ENCODE peak calls at places on chromosomes 12 and 14, in four cellular contexts. E, X, R and W are unnamed samples.

GRCh38 chr14:31070431-31070830 is 44.3 kb upstream of the STRN3 start:
- DNase-seq in E (no peak), X (peak), R (no peak), W (no peak)

GRCh38 chr12:105775351-105775750 is 363.4 kb downstream of the NUAK1 start:
- DNase-seq in E (no peak), X (peak), R (no peak), W (no peak)

GRCh38 chr12:107622005-107622404 is 63.6 kb upstream of the PWP1 start:
- DNase-seq in E (no peak), X (peak), R (no peak), W (no peak)

GRCh38 chr12:19953734-19954133 is 414.6 kb upstream of the PDE3A start:
- DNase-seq in E (no peak), X (no peak), R (no peak), W (no peak)

GRCh38 chr12:20777420-20777819 is 33.1 kb upstream of the SLCO1B3 start:
- DNase-seq in E (no peak), X (no peak), R (no peak), W (no peak)

GRCh38 chr12:15001733-15002471 is 29.1 kb downstream of the PDE6H start:
- DNase-seq in E (peak), X (peak), R (no peak), W (peak)

GRCh38 chr12:4355843-4356327 is 23.6 kb downstream of the FGF23 start:
- DNase-seq in E (no peak), X (peak), R (no peak), W (no peak)

GRCh38 chr12:92462049-92462448 is 240.7 kb upstream of the PLEKHG7 start:
- DNase-seq in E (no peak), X (peak), R (no peak), W (no peak)

GRCh38 chr12:102958830-102959176 is 1.3 kb downstream of the ASCL1 start:
- DNase-seq in E (no peak), X (no peak), R (no peak), W (no peak)

GRCh38 chr14:94665121-94665520 is 52.9 kb downstream of the SERPINA3 start:
- DNase-seq in E (no peak), X (peak), R (no peak), W (no peak)

GRCh38 chr14:31060253-31060875 is 34.2 kb upstream of the STRN3 start:
- DNase-seq in E (no peak), X (no peak), R (no peak), W (no peak)

GRCh38 chr12:26690601-26691000 is 142.4 kb downstream of the ITPR2 start:
- DNase-seq in E (no peak), X (no peak), R (no peak), W (no peak)

GRCh38 chr12:58204086-58204485 is 262.7 kb downstream of the ATP23 start:
- DNase-seq in E (no peak), X (peak), R (no peak), W (no peak)

GRCh38 chr12:2754208-2754607 is 40.6 kb upstream of the FKBP4 start:
- DNase-seq in E (no peak), X (no peak), R (no peak), W (no peak)

GRCh38 chr14:68784995-68785816 is 7.7 kb downstream of the ZFP36L1 start:
- DNase-seq in E (peak), X (peak), R (no peak), W (peak)

GRCh38 chr12:132206093-132206434 is 61.8 kb downstream of the NOC4L start:
- DNase-seq in E (no peak), X (no peak), R (no peak), W (no peak)

GRCh38 chr14:59882957-59883356 is 12.4 kb upstream of the RTN1 start:
- DNase-seq in E (no peak), X (no peak), R (no peak), W (no peak)

GRCh38 chr14:53109028-53109687 is 44.0 kb downstream of the DDHD1 start:
- DNase-seq in E (no peak), X (peak), R (no peak), W (no peak)

GRCh38 chr14:51730094-51730493 is 78.4 kb downstream of the FRMD6 start:
- DNase-seq in E (no peak), X (no peak), R (no peak), W (no peak)

GRCh38 chr12:122022393-122023338 is 982 bp downstream of the BCL7A start:
- DNase-seq in E (peak), X (peak), R (peak), W (no peak)

GRCh38 chr12:130764073-130764472 is 48.0 kb upstream of the RIMBP2 start:
- DNase-seq in E (no peak), X (peak), R (no peak), W (no peak)

GRCh38 chr12:92496790-92497189 is 206.0 kb upstream of the PLEKHG7 start:
- DNase-seq in E (no peak), X (no peak), R (no peak), W (no peak)

GRCh38 chr14:41285193-41285748 is 321.4 kb upstream of the LRFN5 start:
- DNase-seq in E (peak), X (no peak), R (no peak), W (no peak)

GRCh38 chr14:103532216-103533136 is 3.5 kb downstream of the TRMT61A start:
- DNase-seq in E (no peak), X (no peak), R (no peak), W (no peak)

GRCh38 chr12:70719672-70720420 is 82.6 kb upstream of the PTPRB start:
- DNase-seq in E (no peak), X (peak), R (peak), W (no peak)

GRCh38 chr12:49809369-49810158 is 18.6 kb downstream of the NCKAP5L start:
- DNase-seq in E (no peak), X (peak), R (no peak), W (peak)

GRCh38 chr12:57069522-57069921 is 9.1 kb downstream of the NEMP1 start:
- DNase-seq in E (peak), X (peak), R (peak), W (peak)

GRCh38 chr12:117686911-117687377 is 281.8 kb downstream of the KSR2 start:
- DNase-seq in E (no peak), X (peak), R (no peak), W (no peak)

GRCh38 chr12:78540621-78541336 is 323.8 kb upstream of the SYT1 start:
- DNase-seq in E (no peak), X (peak), R (no peak), W (no peak)

GRCh38 chr14:92517761-92518160 is 4.2 kb downstream of the RIN3 start:
- DNase-seq in E (no peak), X (no peak), R (no peak), W (no peak)

GRCh38 chr14:33972522-33973162 is 21.8 kb upstream of the EGLN3 start:
- DNase-seq in E (no peak), X (no peak), R (no peak), W (no peak)

GRCh38 chr12:70756791-70757190 is 119.6 kb upstream of the PTPRB start:
- DNase-seq in E (no peak), X (no peak), R (no peak), W (no peak)

GRCh38 chr12:48198619-48198973 is 4.5 kb downstream of the OR10AD1 start:
- DNase-seq in E (peak), X (peak), R (peak), W (peak)

GRCh38 chr12:48199784-48200198 is 3.3 kb downstream of the OR10AD1 start:
- DNase-seq in E (no peak), X (peak), R (no peak), W (peak)

GRCh38 chr12:48197967-48198618 is 5.0 kb downstream of the OR10AD1 start:
- DNase-seq in E (peak), X (peak), R (peak), W (peak)

GRCh38 chr12:48198985-48199384 is 4.1 kb downstream of the OR10AD1 start:
- DNase-seq in E (no peak), X (no peak), R (no peak), W (no peak)

GRCh38 chr12:48197549-48197966 is 5.5 kb downstream of the OR10AD1 start:
- DNase-seq in E (no peak), X (no peak), R (no peak), W (peak)
- H3K4me3 ChIP-seq in E (peak), X (peak), R (peak), W (peak)

DNA sequence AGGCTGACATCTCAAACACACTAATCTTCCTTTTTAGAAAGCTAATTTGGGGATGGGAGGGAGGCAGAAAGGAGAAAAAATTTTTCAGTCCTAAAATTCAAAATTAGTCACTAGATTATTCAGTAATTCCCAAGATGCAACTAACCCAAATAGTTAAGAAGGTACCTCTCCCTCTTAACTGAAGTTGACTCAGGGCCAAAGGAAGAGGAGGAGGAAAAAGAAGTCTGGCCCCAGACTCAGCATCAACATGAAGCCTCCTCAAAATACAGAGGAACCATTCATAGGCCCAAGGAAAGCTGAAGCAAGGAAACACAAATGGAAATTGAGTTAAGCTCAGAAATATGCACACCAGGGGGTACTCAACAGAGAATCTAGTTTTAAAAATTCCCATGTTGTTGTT is 21.6 kb downstream of the CBX5 start:
- DNase-seq in E (no peak), X (peak), R (no peak), W (no peak)
- H3K4me3 ChIP-seq in E (no peak), X (no peak), R (no peak), W (no peak)

GRCh38 chr14:67622675-67623074 is 3.0 kb downstream of the ARG2 start:
- DNase-seq in E (no peak), X (peak), R (no peak), W (peak)
- H3K4me3 ChIP-seq in E (no peak), X (no peak), R (no peak), W (no peak)

GRCh38 chr12:91289881-91290280 is 107.3 kb upstream of the DCN start:
- DNase-seq in E (no peak), X (no peak), R (no peak), W (no peak)

GRCh38 chr12:91287753-91288152 is 105.1 kb upstream of the DCN start:
- DNase-seq in E (no peak), X (no peak), R (no peak), W (no peak)

DNA sequence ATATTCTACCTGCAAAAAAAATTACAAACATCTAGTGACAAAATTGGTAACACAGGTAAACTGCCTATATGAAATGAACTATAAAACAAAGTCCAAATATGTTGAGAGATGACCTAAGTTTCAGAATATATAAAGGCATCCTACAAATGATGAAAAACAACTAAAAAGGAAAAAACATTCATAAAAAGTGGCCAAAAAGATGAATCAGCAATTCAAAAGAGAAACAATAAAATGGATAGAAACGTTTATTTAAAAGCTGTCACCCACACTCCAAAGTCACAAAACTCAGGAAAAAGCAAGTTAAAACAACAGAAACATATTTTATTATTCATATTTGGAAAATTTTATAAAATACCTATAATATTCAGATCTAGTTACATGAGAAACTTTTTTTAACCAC is 106.5 kb upstream of the DCN start:
- DNase-seq in E (no peak), X (no peak), R (no peak), W (no peak)
- H3K4me3 ChIP-seq in E (no peak), X (no peak), R (no peak), W (no peak)

DNA sequence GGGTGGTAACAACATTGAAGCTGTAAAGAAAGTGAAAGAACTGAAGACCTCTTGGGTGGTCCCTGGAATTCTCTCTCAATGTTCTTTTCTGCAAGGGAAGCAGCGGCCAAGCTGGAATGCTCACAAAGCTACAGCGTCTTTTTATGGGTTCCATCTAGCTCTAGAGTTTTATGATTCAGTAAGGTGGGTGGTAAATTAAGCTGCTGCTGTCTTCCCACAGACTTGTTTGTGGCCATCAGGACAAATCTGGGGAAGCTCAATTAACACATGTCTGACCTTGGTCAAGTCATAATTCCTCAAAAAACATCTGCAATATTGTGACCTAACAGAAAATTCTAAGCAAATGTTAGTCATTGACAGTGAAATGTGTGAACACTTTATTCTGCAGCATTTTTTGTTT is 139.1 kb downstream of the MED13L start:
- DNase-seq in E (no peak), X (peak), R (no peak), W (no peak)
- H3K4me3 ChIP-seq in E (no peak), X (no peak), R (no peak), W (no peak)

DNA sequence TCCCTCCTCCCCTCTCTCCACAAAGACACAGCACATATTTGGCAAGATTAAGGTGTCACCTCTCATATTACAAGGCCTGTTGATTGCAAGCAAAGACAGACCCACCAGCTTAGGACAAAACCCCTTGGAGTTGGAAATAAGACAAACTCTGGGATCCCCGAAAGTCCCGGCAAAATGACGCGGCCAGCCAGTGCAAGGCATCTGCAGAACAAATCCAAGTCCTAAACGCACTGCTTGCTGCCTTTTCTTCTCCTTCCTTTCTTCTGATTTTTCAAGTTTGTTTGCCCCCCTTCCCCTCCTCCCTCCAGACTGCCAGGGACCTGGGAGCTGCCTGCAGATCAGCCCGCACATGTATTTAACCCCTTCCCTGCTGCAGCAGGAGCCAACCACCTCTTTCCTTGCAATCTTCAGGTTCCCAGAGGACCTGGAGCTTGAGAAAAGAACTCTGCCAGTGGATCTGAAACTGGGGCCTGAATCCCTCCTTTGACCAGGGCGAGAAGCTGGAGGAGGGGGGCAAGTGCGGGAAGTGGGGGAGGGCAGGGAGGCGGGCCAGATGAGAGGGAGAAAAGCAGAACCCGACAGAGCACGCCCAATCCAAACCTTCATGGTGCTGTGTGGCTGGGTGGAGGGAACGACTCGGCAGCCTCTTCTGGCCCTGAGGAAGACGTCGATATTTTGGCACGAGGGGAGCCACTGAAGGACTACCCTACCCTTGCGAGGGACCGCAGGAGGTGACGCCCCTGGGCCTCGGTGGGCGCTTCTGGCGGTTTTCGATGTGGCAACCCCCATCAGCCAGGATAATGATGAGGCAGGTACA is 2.0 kb upstream of the NTF3 start:
- DNase-seq in E (no peak), X (no peak), R (no peak), W (no peak)
- H3K4me3 ChIP-seq in E (no peak), X (peak), R (peak), W (no peak)

GRCh38 chr12:53561590-53561953 is 54.3 kb upstream of the NPFF start:
- DNase-seq in E (no peak), X (peak), R (no peak), W (no peak)

GRCh38 chr12:53560912-53561589 is 53.8 kb upstream of the NPFF start:
- DNase-seq in E (no peak), X (no peak), R (no peak), W (no peak)

GRCh38 chr12:53558631-53559030 is 51.3 kb upstream of the NPFF start:
- DNase-seq in E (no peak), X (no peak), R (no peak), W (no peak)

GRCh38 chr12:53563452-53563851 is 56.2 kb upstream of the NPFF start:
- DNase-seq in E (no peak), X (no peak), R (no peak), W (no peak)

GRCh38 chr12:53560386-53560785 is 53.1 kb upstream of the NPFF start:
- DNase-seq in E (no peak), X (peak), R (no peak), W (no peak)
- H3K4me3 ChIP-seq in E (no peak), X (no peak), R (no peak), W (no peak)

GRCh38 chr12:52020126-52020525 is 13.4 kb downstream of the TAMALIN start:
- DNase-seq in E (no peak), X (no peak), R (no peak), W (no peak)
- H3K4me3 ChIP-seq in E (no peak), X (no peak), R (no peak), W (no peak)

DNA sequence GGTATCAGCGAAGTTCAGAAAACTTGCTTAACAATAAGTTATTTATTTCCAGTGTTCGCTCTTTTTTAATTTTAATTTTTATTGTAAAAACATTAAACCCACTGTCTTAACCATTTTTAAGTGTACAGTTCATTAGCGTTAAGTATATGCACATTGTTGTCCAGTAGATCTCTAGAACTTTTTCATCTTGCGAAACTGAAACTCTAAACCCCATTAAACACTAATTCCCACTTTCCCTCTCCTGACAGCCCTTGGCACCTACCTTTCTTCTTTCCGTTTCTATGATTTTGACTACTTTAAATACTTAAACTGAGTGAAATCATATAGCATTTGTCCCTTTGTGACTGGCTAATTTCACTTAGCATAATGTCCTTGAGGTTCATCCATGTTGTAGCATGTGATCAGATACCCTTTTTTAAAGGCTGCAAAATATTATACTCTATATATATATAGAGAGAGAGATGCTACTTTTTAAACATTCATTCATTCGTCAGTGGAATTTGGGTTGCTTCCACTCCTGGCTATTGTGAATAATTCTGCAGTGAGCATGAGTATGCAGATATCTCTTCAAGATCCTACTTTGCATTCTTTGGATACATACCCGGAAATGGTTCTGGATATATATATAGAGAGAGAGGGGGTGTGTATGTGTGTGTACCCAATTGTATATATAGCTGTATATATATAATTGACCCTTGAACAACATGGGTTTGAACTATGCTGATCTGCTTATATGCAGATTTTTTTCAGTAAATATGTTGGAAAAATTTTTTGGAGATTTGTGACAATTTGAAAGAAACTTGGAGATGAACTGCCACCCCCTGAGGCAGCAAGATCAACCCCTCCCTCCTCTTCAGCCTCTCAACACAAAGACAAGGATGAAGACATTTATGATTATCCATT is 74.7 kb upstream of the EVL start:
- DNase-seq in E (no peak), X (no peak), R (no peak), W (no peak)
- H3K4me3 ChIP-seq in E (no peak), X (no peak), R (no peak), W (no peak)

GRCh38 chr14:73136085-73136386 is 271 bp upstream of the PSEN1 start:
- DNase-seq in E (no peak), X (no peak), R (no peak), W (no peak)
- H3K4me3 ChIP-seq in E (peak), X (peak), R (peak), W (peak)